ENCODE peak calls at places on chromosomes 11 and 22, in seven cellular contexts. P is psoas muscle, L is right lobe of liver, W is fibroblast of the aortic adventitia, H is stomach, D is ovary, S is A549. E is an unnamed sample.

GRCh38 chr11:119744577-119744976 is 15.6 kb upstream of the NECTIN1 start:
- DNase-seq in P (no peak), L (no peak), W (no peak), H (no peak), D (no peak), S (no peak), E (no peak)

GRCh38 chr22:44752285-44753188 is at the start of gene ARHGAP8:
- DNase-seq in P (no peak), L (no peak), W (no peak), H (peak), D (no peak), S (no peak), E (no peak)

GRCh38 chr11:93396356-93396755 is 65.8 kb downstream of the DEUP1 start:
- DNase-seq in P (no peak), L (no peak), W (no peak), H (no peak), D (no peak), S (no peak), E (no peak)

GRCh38 chr11:117852309-117852708 is 24.1 kb downstream of the FXYD6 start:
- DNase-seq in P (no peak), L (no peak), W (no peak), H (no peak), D (no peak), S (no peak), E (no peak)

GRCh38 chr11:122040476-122040875 is 75.5 kb downstream of the BLID start:
- DNase-seq in P (no peak), L (no peak), W (no peak), H (no peak), D (no peak), S (no peak), E (no peak)

GRCh38 chr11:104637652-104638170 is 260.5 kb downstream of the CASP12 start:
- DNase-seq in P (no peak), L (no peak), W (no peak), H (no peak), D (no peak), S (no peak), E (no peak)

GRCh38 chr11:61700221-61700620 is 20.0 kb downstream of the DAGLA start:
- DNase-seq in P (no peak), L (no peak), W (peak), H (peak), D (no peak), S (peak), E (no peak)

GRCh38 chr11:76830639-76831312 is 29.9 kb upstream of the ACER3 start:
- DNase-seq in P (no peak), L (no peak), W (peak), H (no peak), D (no peak), S (no peak), E (peak)

GRCh38 chr11:84247931-84248330 is 961.8 kb upstream of the CCDC90B start:
- DNase-seq in P (no peak), L (no peak), W (peak), H (no peak), D (no peak), S (no peak), E (peak)

GRCh38 chr11:75344761-75345454 is 6.6 kb downstream of the ARRB1 start:
- DNase-seq in P (no peak), L (no peak), W (no peak), H (no peak), D (no peak), S (no peak), E (no peak)

GRCh38 chr11:110110854-110111253 is 17.7 kb downstream of the ZC3H12C start:
- DNase-seq in P (no peak), L (no peak), W (no peak), H (no peak), D (no peak), S (no peak), E (no peak)

GRCh38 chr11:68289456-68289855 is 17.7 kb upstream of the C11orf24 start:
- DNase-seq in P (no peak), L (no peak), W (no peak), H (no peak), D (no peak), S (no peak), E (no peak)

GRCh38 chr11:6404341-6405038 is 14.2 kb downstream of the SMPD1 start:
- DNase-seq in P (no peak), L (no peak), W (no peak), H (no peak), D (no peak), S (no peak), E (no peak)

GRCh38 chr11:15993360-15993759 is 363.0 kb downstream of the SOX6 start:
- DNase-seq in P (no peak), L (no peak), W (no peak), H (no peak), D (no peak), S (no peak), E (no peak)

GRCh38 chr22:31080164-31080847 is 812 bp upstream of the SMTN start:
- DNase-seq in P (no peak), L (no peak), W (no peak), H (no peak), D (no peak), S (no peak), E (no peak)
- H3K4me3 ChIP-seq in P (peak), L (peak), W (peak), H (peak), D (peak), S (peak), E (peak)

DNA sequence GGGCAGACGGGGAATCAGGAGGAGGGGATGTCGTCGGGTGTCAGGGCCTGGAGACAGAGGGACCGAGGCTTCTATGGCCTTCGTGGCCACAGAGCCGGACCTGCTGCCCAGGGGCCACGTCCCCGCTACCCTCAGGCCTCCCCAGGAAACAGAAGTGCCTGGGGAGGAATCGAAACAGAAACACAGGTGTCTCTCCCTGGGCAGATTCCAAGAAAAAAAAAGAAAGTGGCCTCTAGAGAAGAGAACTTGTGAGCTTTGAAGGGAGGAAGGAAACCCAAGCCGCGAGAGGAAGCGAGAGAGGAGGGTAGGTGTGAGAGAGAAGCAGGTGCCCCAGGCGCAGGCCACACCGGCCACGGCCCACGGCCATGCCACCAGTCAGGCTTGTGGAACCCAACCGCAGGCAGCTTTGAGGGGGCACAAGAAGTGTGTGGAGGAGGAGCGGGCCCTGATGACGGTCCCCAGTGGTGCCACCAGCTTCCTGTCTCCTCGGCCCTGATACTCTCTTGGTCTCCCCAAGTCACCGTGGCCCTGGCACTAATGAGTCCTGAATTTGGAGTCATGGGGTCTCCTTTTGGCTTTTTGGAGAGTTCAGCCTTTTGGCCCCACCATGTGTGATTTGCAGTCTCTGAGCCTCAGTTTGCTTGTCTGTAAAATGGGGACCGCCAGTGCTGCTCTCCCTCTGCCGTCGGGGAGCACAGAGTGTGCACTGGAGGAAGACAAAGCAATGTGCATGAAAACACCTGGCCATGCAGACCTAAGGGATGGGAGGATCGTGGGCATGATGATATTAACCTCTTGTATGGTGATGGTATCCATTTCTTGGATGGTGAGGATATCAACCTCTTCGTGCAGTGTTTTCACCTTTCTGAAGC is 25.2 kb downstream of the LIF start:
- DNase-seq in P (no peak), L (no peak), W (no peak), H (no peak), D (no peak), S (no peak), E (no peak)
- H3K4me3 ChIP-seq in P (no peak), L (no peak), W (no peak), H (no peak), D (no peak), S (no peak), E (no peak)

GRCh38 chr11:100980156-100980555 is 149.5 kb downstream of the PGR start:
- DNase-seq in P (no peak), L (no peak), W (peak), H (no peak), D (no peak), S (peak), E (no peak)
- H3K4me3 ChIP-seq in P (no peak), L (no peak), W (no peak), H (no peak), D (no peak), S (no peak), E (no peak)

DNA sequence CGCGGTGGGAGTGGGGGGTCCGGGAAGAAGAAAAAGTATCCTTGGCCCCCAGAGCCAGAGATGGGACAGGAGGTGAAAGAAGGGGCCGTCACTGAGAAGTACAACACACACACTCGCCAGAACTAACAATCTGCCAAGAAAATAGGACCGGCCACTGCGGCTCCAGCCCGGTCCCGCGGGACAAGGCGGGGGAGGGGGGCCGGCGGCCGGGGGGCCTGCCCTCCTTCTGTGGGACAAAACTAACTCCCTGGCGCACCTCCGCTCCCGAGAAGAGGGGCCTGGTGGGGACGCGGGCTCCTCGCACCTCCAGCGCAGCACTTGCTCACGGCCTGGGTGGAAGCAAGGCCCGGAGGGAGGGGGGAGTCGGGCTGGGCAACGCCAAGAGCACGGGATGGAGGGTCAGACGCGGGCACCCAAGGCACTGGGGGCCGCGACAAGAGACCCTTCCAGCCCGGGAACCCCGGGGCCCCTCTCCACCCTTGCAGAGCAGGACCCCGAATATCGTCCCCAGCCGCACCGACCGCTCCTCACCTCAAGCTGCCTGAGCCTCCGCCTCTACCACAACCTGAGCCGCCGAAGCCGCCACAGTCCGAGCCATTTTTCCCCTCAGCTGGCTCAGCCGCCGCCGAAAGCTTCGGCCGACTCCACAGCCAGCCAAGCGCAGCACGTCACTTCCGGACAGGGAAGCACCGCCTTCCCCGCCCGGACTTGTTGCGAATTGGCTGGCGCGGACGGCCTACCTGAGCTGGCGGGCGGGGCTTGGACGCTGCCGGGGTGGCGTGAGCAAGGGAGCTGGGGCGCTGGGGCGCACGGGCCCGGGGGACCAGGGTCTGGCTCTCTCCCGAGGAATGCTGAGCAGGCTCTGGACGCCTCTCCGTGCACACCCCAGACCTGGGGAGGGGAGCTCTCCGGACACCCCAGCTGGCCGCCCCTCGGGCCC is at the start of gene PIK3C2A:
- DNase-seq in P (peak), L (peak), W (peak), H (peak), D (peak), S (peak), E (peak)
- H3K4me3 ChIP-seq in P (peak), L (peak), W (peak), H (peak), D (peak), S (peak), E (peak)

GRCh38 chr11:47858169-47858543 is 10.0 kb upstream of the NUP160 start:
- DNase-seq in P (no peak), L (no peak), W (peak), H (no peak), D (no peak), S (peak), E (no peak)
- H3K4me3 ChIP-seq in P (no peak), L (no peak), W (no peak), H (no peak), D (no peak), S (no peak), E (no peak)

E was measured in skeletal muscle cell.